ENCODE peak calls at places on chromosomes 16 and 17, in eight cellular contexts. X, U, V, T, L, W, M and Y are unnamed samples.
A peak's percentile ranks its signal among the peaks of the same experiment; 100 is the strongest.

GRCh38 chr17:48012151-48012520 is 25.5 kb downstream of the COPZ2 start:
- DNase-seq in X (peak; percentile 76), U (peak; percentile 89), V (peak; percentile 41), T (peak; percentile 86), L (peak; percentile 59), W (peak; percentile 75), M (no peak), Y (peak; percentile 90)

GRCh38 chr17:11598274-11599221 is at the start of gene DNAH9:
- DNase-seq in X (peak; percentile 52), U (no peak), V (peak; percentile 17), T (peak; percentile 30), L (peak; percentile 95), W (peak; percentile 91), M (no peak), Y (peak; percentile 94)

GRCh38 chr17:320809-321385 is 31.7 kb downstream of the RPH3AL start:
- DNase-seq in X (no peak), U (no peak), V (no peak), T (no peak), L (peak; percentile 39), W (peak; percentile 64), M (no peak), Y (no peak)

GRCh38 chr16:56576585-56577299 is 11.9 kb downstream of the MT4 start:
- DNase-seq in X (peak; percentile 88), U (peak; percentile 85), V (peak; percentile 70), T (peak; percentile 21), L (no peak), W (peak; percentile 54), M (peak; percentile 63), Y (peak; percentile 70)

GRCh38 chr17:8103549-8103948 is 14.8 kb downstream of the ALOXE3 start:
- DNase-seq in X (no peak), U (no peak), V (no peak), T (no peak), L (no peak), W (no peak), M (no peak), Y (no peak)

GRCh38 chr17:77460514-77461046 is 319.8 kb downstream of the SEC14L1 start:
- DNase-seq in X (peak; percentile 57), U (no peak), V (no peak), T (no peak), L (peak; percentile 25), W (no peak), M (no peak), Y (no peak)

GRCh38 chr17:79388556-79389295 is 222.1 kb downstream of the RBFOX3 start:
- DNase-seq in X (peak; percentile 36), U (peak; percentile 65), V (peak; percentile 21), T (peak; percentile 83), L (peak; percentile 55), W (peak; percentile 69), M (no peak), Y (peak; percentile 39)

GRCh38 chr17:13311301-13311700 is 290.4 kb downstream of the HS3ST3A1 start:
- DNase-seq in X (no peak), U (no peak), V (no peak), T (no peak), L (no peak), W (no peak), M (no peak), Y (peak; percentile 94)

GRCh38 chr17:79065105-79065670 is 9.4 kb upstream of the ENGASE start:
- DNase-seq in X (peak; percentile 73), U (peak; percentile 33), V (no peak), T (peak; percentile 67), L (peak; percentile 44), W (no peak), M (no peak), Y (peak; percentile 0)

GRCh38 chr16:86824751-86825310 is 246.5 kb downstream of the FOXL1 start:
- DNase-seq in X (no peak), U (no peak), V (no peak), T (no peak), L (no peak), W (no peak), M (no peak), Y (no peak)

GRCh38 chr17:73278465-73279453 is 17.1 kb upstream of the CPSF4L start:
- DNase-seq in X (no peak), U (no peak), V (no peak), T (peak; percentile 94), L (no peak), W (peak; percentile 80), M (no peak), Y (peak; percentile 92)

GRCh38 chr17:4090898-4091297 is 51.9 kb downstream of the ZZEF1 start:
- DNase-seq in X (no peak), U (no peak), V (no peak), T (no peak), L (no peak), W (no peak), M (no peak), Y (no peak)

GRCh38 chr17:7589891-7590611 is at the start of gene SOX15:
- DNase-seq in X (no peak), U (no peak), V (no peak), T (no peak), L (no peak), W (no peak), M (no peak), Y (peak; percentile 86)

GRCh38 chr16:78648517-78648916 is 549.1 kb downstream of the WWOX start:
- DNase-seq in X (no peak), U (no peak), V (no peak), T (no peak), L (no peak), W (no peak), M (no peak), Y (no peak)

GRCh38 chr17:27180322-27180721 is 113.6 kb upstream of the WSB1 start:
- DNase-seq in X (no peak), U (no peak), V (no peak), T (no peak), L (no peak), W (no peak), M (no peak), Y (no peak)

GRCh38 chr16:8173111-8173644 is 417.1 kb downstream of the TMEM114 start:
- DNase-seq in X (peak; percentile 51), U (peak; percentile 22), V (peak; percentile 22), T (peak; percentile 68), L (peak; percentile 64), W (peak; percentile 75), M (no peak), Y (peak; percentile 74)

GRCh38 chr16:66116163-66116792 is 250.2 kb upstream of the CDH5 start:
- DNase-seq in X (no peak), U (no peak), V (no peak), T (no peak), L (no peak), W (no peak), M (no peak), Y (no peak)

GRCh38 chr17:49480833-49481615 is 14.1 kb upstream of the NGFR start:
- DNase-seq in X (no peak), U (no peak), V (no peak), T (no peak), L (no peak), W (no peak), M (no peak), Y (no peak)

GRCh38 chr17:44083250-44083849 is 12.8 kb downstream of the G6PC3 start:
- DNase-seq in X (no peak), U (no peak), V (no peak), T (no peak), L (no peak), W (no peak), M (no peak), Y (no peak)

GRCh38 chr17:60390223-60390622 is 1.7 kb downstream of the USP32 start:
- DNase-seq in X (no peak), U (no peak), V (no peak), T (no peak), L (no peak), W (no peak), M (no peak), Y (no peak)

GRCh38 chr16:27839419-27839818 is 224.1 kb downstream of the GSG1L start:
- DNase-seq in X (no peak), U (no peak), V (no peak), T (no peak), L (no peak), W (no peak), M (no peak), Y (no peak)

GRCh38 chr17:7897773-7898172 is 9.2 kb downstream of the CHD3 start:
- DNase-seq in X (no peak), U (no peak), V (no peak), T (no peak), L (no peak), W (no peak), M (no peak), Y (peak; percentile 39)

GRCh38 chr17:73404246-73404645 is 92.4 kb upstream of the CDC42EP4 start:
- DNase-seq in X (no peak), U (no peak), V (no peak), T (no peak), L (no peak), W (no peak), M (no peak), Y (no peak)